ENCODE peak calls at places on chromosome 12, in eight cellular contexts. X, G, C, V, N, B, H and W are unnamed samples.

GRCh38 chr12:10235761-10236631 is 23.3 kb downstream of the GABARAPL1 start:
- DNase-seq in X (peak), G (peak), C (no peak), V (peak), N (no peak), B (peak), H (no peak), W (no peak)

GRCh38 chr12:130266751-130267150 is 70.9 kb upstream of the PIWIL1 start:
- DNase-seq in X (no peak), G (no peak), C (no peak), V (no peak), N (no peak), B (no peak), H (no peak), W (no peak)

GRCh38 chr12:70637686-70638085 is 457 bp upstream of the PTPRB start:
- DNase-seq in X (no peak), G (no peak), C (no peak), V (no peak), N (no peak), B (no peak), H (no peak), W (no peak)

GRCh38 chr12:75427491-75427890 is 36.6 kb downstream of the GLIPR1L2 start:
- DNase-seq in X (no peak), G (no peak), C (no peak), V (no peak), N (no peak), B (no peak), H (no peak), W (no peak)

GRCh38 chr12:126248871-126249403 is 1183.7 kb downstream of the AACS start:
- DNase-seq in X (peak), G (no peak), C (peak), V (no peak), N (no peak), B (no peak), H (no peak), W (peak)

GRCh38 chr12:27331927-27332324 is 710 bp upstream of the BMAL2 start:
- DNase-seq in X (peak), G (no peak), C (no peak), V (no peak), N (no peak), B (no peak), H (no peak), W (no peak)

GRCh38 chr12:117438809-117439208 is 77.4 kb upstream of the NOS1 start:
- DNase-seq in X (no peak), G (no peak), C (no peak), V (no peak), N (no peak), B (no peak), H (no peak), W (no peak)

GRCh38 chr12:76740501-76740900 is 23.4 kb upstream of the ZDHHC17 start:
- DNase-seq in X (no peak), G (no peak), C (no peak), V (no peak), N (no peak), B (no peak), H (no peak), W (no peak)

GRCh38 chr12:105522166-105522825 is 191.8 kb downstream of the C12orf75 start:
- DNase-seq in X (peak), G (no peak), C (no peak), V (no peak), N (no peak), B (peak), H (no peak), W (no peak)

GRCh38 chr12:14959916-14960315 is 1.5 kb downstream of the ARHGDIB start:
- DNase-seq in X (no peak), G (no peak), C (no peak), V (no peak), N (no peak), B (no peak), H (no peak), W (no peak)

GRCh38 chr12:52437508-52437907 is 3.3 kb upstream of the KRT75 start:
- DNase-seq in X (no peak), G (no peak), C (no peak), V (no peak), N (no peak), B (no peak), H (no peak), W (no peak)

GRCh38 chr12:69540606-69541386 is 44.5 kb upstream of the CCT2 start:
- DNase-seq in X (peak), G (no peak), C (no peak), V (peak), N (no peak), B (peak), H (no peak), W (no peak)

GRCh38 chr12:53171725-53172329 is 8.7 kb upstream of the ZNF740 start:
- DNase-seq in X (peak), G (no peak), C (no peak), V (no peak), N (no peak), B (no peak), H (no peak), W (no peak)

GRCh38 chr12:26628234-26628633 is 204.8 kb downstream of the ITPR2 start:
- DNase-seq in X (no peak), G (no peak), C (no peak), V (no peak), N (no peak), B (no peak), H (no peak), W (peak)

GRCh38 chr12:45612044-45612794 is 117.3 kb upstream of the ARID2 start:
- DNase-seq in X (peak), G (no peak), C (no peak), V (peak), N (no peak), B (no peak), H (no peak), W (no peak)